ENCODE peak calls at places on chromosomes 7 and 10, in nine cellular contexts. S is stimulated activated CD8-positive, alpha-beta memory T cell treated with anti-CD3 and anti-CD28 coated beads, Interleukin-12 subunit alpha, Interleukin-12 subunit beta, amount 100 ng/mL, for 1 hour; G is nucleus accumbens; T is NCI-H1417; A is psoas muscle; N is T-helper 9 cell; M is hypothalamus; O is iPS DF 19.7; I is left ventricle myocardium inferior. R is an unnamed sample.

GRCh38 chr10:122515588-122516231 is 44.8 kb upstream of the DMBT1 start:
- DNase-seq in S (peak; percentile 39), G (no peak), T (no peak), A (no peak), N (peak; percentile 54), M (no peak), O (no peak), I (peak; percentile 39), R (peak; percentile 59)

GRCh38 chr10:49387029-49387428 is 8.9 kb downstream of the DRGX start:
- DNase-seq in S (no peak), G (no peak), T (no peak), A (no peak), N (no peak), M (no peak), O (no peak), I (no peak), R (no peak)

GRCh38 chr7:108408294-108409004 is 47.8 kb downstream of the NRCAM start:
- DNase-seq in S (no peak), G (no peak), T (no peak), A (no peak), N (no peak), M (peak; percentile 36), O (no peak), I (no peak), R (no peak)

GRCh38 chr7:2299853-2300512 is 14.3 kb downstream of the SNX8 start:
- DNase-seq in S (no peak), G (no peak), T (no peak), A (no peak), N (no peak), M (no peak), O (no peak), I (no peak), R (no peak)

GRCh38 chr7:4712371-4713182 is 30.5 kb downstream of the FOXK1 start:
- DNase-seq in S (no peak), G (no peak), T (peak; percentile 90), A (no peak), N (no peak), M (no peak), O (no peak), I (no peak), R (no peak)

GRCh38 chr10:132410056-132410778 is 13.2 kb downstream of the PWWP2B start:
- DNase-seq in S (no peak), G (no peak), T (no peak), A (no peak), N (no peak), M (no peak), O (no peak), I (no peak), R (no peak)

GRCh38 chr10:92757066-92757716 is 67.4 kb downstream of the HHEX start:
- DNase-seq in S (no peak), G (peak; percentile 32), T (no peak), A (peak; percentile 67), N (no peak), M (peak; percentile 78), O (peak; percentile 15), I (peak; percentile 79), R (peak; percentile 24)

GRCh38 chr7:54596747-54597146 is 54.6 kb downstream of the VSTM2A start:
- DNase-seq in S (no peak), G (no peak), T (no peak), A (no peak), N (no peak), M (no peak), O (no peak), I (no peak), R (no peak)

GRCh38 chr7:157265051-157265450 is 71.8 kb upstream of the DNAJB6 start:
- DNase-seq in S (no peak), G (no peak), T (no peak), A (no peak), N (no peak), M (no peak), O (no peak), I (no peak), R (no peak)

GRCh38 chr7:27116962-27117686 is 13.4 kb downstream of the HOXA4 start:
- DNase-seq in S (no peak), G (no peak), T (no peak), A (no peak), N (no peak), M (no peak), O (no peak), I (no peak), R (no peak)

GRCh38 chr10:127157506-127158205 is 38.7 kb downstream of the INSYN2A start:
- DNase-seq in S (no peak), G (no peak), T (no peak), A (no peak), N (no peak), M (no peak), O (no peak), I (no peak), R (no peak)